ENCODE peak calls at places on chromosome 5, in nine cellular contexts. One of them, this sample, is unnamed.
A peak's percentile ranks its signal among the peaks of the same experiment; 100 is the strongest.

GRCh38 chr5:124463840-124464239 is 282.6 kb downstream of the ZNF608 start:
- DNase-seq in substantia nigra: no peak
- DNase-seq in transverse colon: no peak
- DNase-seq in endodermal cell: no peak
- DNase-seq in activated CD4-positive, alpha-beta T cell treated with anti-CD3 and anti-CD28 coated beads, Interleukin-2, amount 10 ng/mL, durations not matched to agents 7 days and 5 days: no peak
- DNase-seq in T-helper 2 cell: no peak
- DNase-seq in BE2C: no peak
- DNase-seq in amygdala: no peak
- DNase-seq in mesendoderm: no peak
- DNase-seq in this sample: no peak

GRCh38 chr5:13214182-13214581 is 730.3 kb downstream of the DNAH5 start:
- DNase-seq in substantia nigra: no peak
- DNase-seq in transverse colon: no peak
- DNase-seq in endodermal cell: peak; percentile 52
- DNase-seq in activated CD4-positive, alpha-beta T cell treated with anti-CD3 and anti-CD28 coated beads, Interleukin-2, amount 10 ng/mL, durations not matched to agents 7 days and 5 days: no peak
- DNase-seq in T-helper 2 cell: no peak
- DNase-seq in BE2C: no peak
- DNase-seq in amygdala: no peak
- DNase-seq in mesendoderm: peak; percentile 92
- DNase-seq in this sample: no peak

GRCh38 chr5:142213077-142213476 is 104.5 kb downstream of the NDFIP1 start:
- DNase-seq in substantia nigra: no peak
- DNase-seq in transverse colon: no peak
- DNase-seq in endodermal cell: no peak
- DNase-seq in activated CD4-positive, alpha-beta T cell treated with anti-CD3 and anti-CD28 coated beads, Interleukin-2, amount 10 ng/mL, durations not matched to agents 7 days and 5 days: no peak
- DNase-seq in T-helper 2 cell: no peak
- DNase-seq in BE2C: no peak
- DNase-seq in amygdala: no peak
- DNase-seq in mesendoderm: no peak
- DNase-seq in this sample: no peak

GRCh38 chr5:68845121-68845520 is 248.7 kb upstream of the SLC30A5 start:
- DNase-seq in substantia nigra: no peak
- DNase-seq in transverse colon: no peak
- DNase-seq in endodermal cell: no peak
- DNase-seq in activated CD4-positive, alpha-beta T cell treated with anti-CD3 and anti-CD28 coated beads, Interleukin-2, amount 10 ng/mL, durations not matched to agents 7 days and 5 days: no peak
- DNase-seq in T-helper 2 cell: no peak
- DNase-seq in BE2C: no peak
- DNase-seq in amygdala: no peak
- DNase-seq in mesendoderm: no peak
- DNase-seq in this sample: no peak

GRCh38 chr5:172506921-172507320 is 52.6 kb upstream of the SH3PXD2B start:
- DNase-seq in substantia nigra: no peak
- DNase-seq in transverse colon: no peak
- DNase-seq in endodermal cell: peak; percentile 18
- DNase-seq in activated CD4-positive, alpha-beta T cell treated with anti-CD3 and anti-CD28 coated beads, Interleukin-2, amount 10 ng/mL, durations not matched to agents 7 days and 5 days: no peak
- DNase-seq in T-helper 2 cell: no peak
- DNase-seq in BE2C: no peak
- DNase-seq in amygdala: no peak
- DNase-seq in mesendoderm: no peak
- DNase-seq in this sample: no peak

GRCh38 chr5:34843482-34843881 is 4.5 kb downstream of the TTC23L start:
- DNase-seq in substantia nigra: no peak
- DNase-seq in transverse colon: no peak
- DNase-seq in endodermal cell: no peak
- DNase-seq in activated CD4-positive, alpha-beta T cell treated with anti-CD3 and anti-CD28 coated beads, Interleukin-2, amount 10 ng/mL, durations not matched to agents 7 days and 5 days: no peak
- DNase-seq in T-helper 2 cell: no peak
- DNase-seq in BE2C: no peak
- DNase-seq in amygdala: no peak
- DNase-seq in mesendoderm: no peak
- DNase-seq in this sample: no peak

GRCh38 chr5:168851902-168852321 is 272.7 kb upstream of the PANK3 start:
- DNase-seq in substantia nigra: no peak
- DNase-seq in transverse colon: no peak
- DNase-seq in endodermal cell: no peak
- DNase-seq in activated CD4-positive, alpha-beta T cell treated with anti-CD3 and anti-CD28 coated beads, Interleukin-2, amount 10 ng/mL, durations not matched to agents 7 days and 5 days: peak; percentile 68
- DNase-seq in T-helper 2 cell: no peak
- DNase-seq in BE2C: peak; percentile 67
- DNase-seq in amygdala: no peak
- DNase-seq in mesendoderm: peak; percentile 20
- DNase-seq in this sample: no peak

GRCh38 chr5:61289241-61289640 is 42.8 kb upstream of the ZSWIM6 start:
- DNase-seq in substantia nigra: no peak
- DNase-seq in transverse colon: no peak
- DNase-seq in endodermal cell: peak; percentile 89
- DNase-seq in activated CD4-positive, alpha-beta T cell treated with anti-CD3 and anti-CD28 coated beads, Interleukin-2, amount 10 ng/mL, durations not matched to agents 7 days and 5 days: no peak
- DNase-seq in T-helper 2 cell: no peak
- DNase-seq in BE2C: no peak
- DNase-seq in amygdala: no peak
- DNase-seq in mesendoderm: peak; percentile 99
- DNase-seq in this sample: peak; percentile 41

GRCh38 chr5:111641533-111642230 is 115.3 kb downstream of the NREP start:
- DNase-seq in substantia nigra: no peak
- DNase-seq in transverse colon: no peak
- DNase-seq in endodermal cell: no peak
- DNase-seq in activated CD4-positive, alpha-beta T cell treated with anti-CD3 and anti-CD28 coated beads, Interleukin-2, amount 10 ng/mL, durations not matched to agents 7 days and 5 days: no peak
- DNase-seq in T-helper 2 cell: no peak
- DNase-seq in BE2C: no peak
- DNase-seq in amygdala: no peak
- DNase-seq in mesendoderm: no peak
- DNase-seq in this sample: no peak

GRCh38 chr5:14816999-14817761 is 54.4 kb downstream of the ANKH start:
- DNase-seq in substantia nigra: no peak
- DNase-seq in transverse colon: no peak
- DNase-seq in endodermal cell: no peak
- DNase-seq in activated CD4-positive, alpha-beta T cell treated with anti-CD3 and anti-CD28 coated beads, Interleukin-2, amount 10 ng/mL, durations not matched to agents 7 days and 5 days: no peak
- DNase-seq in T-helper 2 cell: no peak
- DNase-seq in BE2C: no peak
- DNase-seq in amygdala: no peak
- DNase-seq in mesendoderm: no peak
- DNase-seq in this sample: no peak

GRCh38 chr5:132023258-132024116 is 12.0 kb upstream of the ACSL6 start:
- DNase-seq in substantia nigra: no peak
- DNase-seq in transverse colon: no peak
- DNase-seq in endodermal cell: no peak
- DNase-seq in activated CD4-positive, alpha-beta T cell treated with anti-CD3 and anti-CD28 coated beads, Interleukin-2, amount 10 ng/mL, durations not matched to agents 7 days and 5 days: no peak
- DNase-seq in T-helper 2 cell: no peak
- DNase-seq in BE2C: no peak
- DNase-seq in amygdala: no peak
- DNase-seq in mesendoderm: no peak
- DNase-seq in this sample: no peak

GRCh38 chr5:116574682-116575634 is at the start of gene SEMA6A:
- DNase-seq in substantia nigra: peak; percentile 84
- DNase-seq in transverse colon: peak; percentile 96
- DNase-seq in endodermal cell: peak; percentile 99
- DNase-seq in activated CD4-positive, alpha-beta T cell treated with anti-CD3 and anti-CD28 coated beads, Interleukin-2, amount 10 ng/mL, durations not matched to agents 7 days and 5 days: peak; percentile 60
- DNase-seq in T-helper 2 cell: no peak
- DNase-seq in BE2C: peak; percentile 94
- DNase-seq in amygdala: peak; percentile 81
- DNase-seq in mesendoderm: peak; percentile 99
- DNase-seq in this sample: peak; percentile 98

GRCh38 chr5:72268753-72269410 is 51.2 kb downstream of the MRPS27 start:
- DNase-seq in substantia nigra: no peak
- DNase-seq in transverse colon: peak; percentile 30
- DNase-seq in endodermal cell: peak; percentile 80
- DNase-seq in activated CD4-positive, alpha-beta T cell treated with anti-CD3 and anti-CD28 coated beads, Interleukin-2, amount 10 ng/mL, durations not matched to agents 7 days and 5 days: peak; percentile 62
- DNase-seq in T-helper 2 cell: peak; percentile 26
- DNase-seq in BE2C: peak; percentile 82
- DNase-seq in amygdala: no peak
- DNase-seq in mesendoderm: peak; percentile 85
- DNase-seq in this sample: peak; percentile 85

GRCh38 chr5:39555788-39556187 is 131.0 kb upstream of the DAB2 start:
- DNase-seq in substantia nigra: no peak
- DNase-seq in transverse colon: no peak
- DNase-seq in endodermal cell: no peak
- DNase-seq in activated CD4-positive, alpha-beta T cell treated with anti-CD3 and anti-CD28 coated beads, Interleukin-2, amount 10 ng/mL, durations not matched to agents 7 days and 5 days: no peak
- DNase-seq in T-helper 2 cell: no peak
- DNase-seq in BE2C: no peak
- DNase-seq in amygdala: no peak
- DNase-seq in mesendoderm: no peak
- DNase-seq in this sample: no peak

GRCh38 chr5:88380332-88380731 is 111.7 kb upstream of the TMEM161B start:
- DNase-seq in substantia nigra: no peak
- DNase-seq in transverse colon: no peak
- DNase-seq in endodermal cell: no peak
- DNase-seq in activated CD4-positive, alpha-beta T cell treated with anti-CD3 and anti-CD28 coated beads, Interleukin-2, amount 10 ng/mL, durations not matched to agents 7 days and 5 days: no peak
- DNase-seq in T-helper 2 cell: no peak
- DNase-seq in BE2C: no peak
- DNase-seq in amygdala: no peak
- DNase-seq in mesendoderm: no peak
- DNase-seq in this sample: no peak

GRCh38 chr5:109529520-109529919 is 119.7 kb upstream of the PJA2 start:
- DNase-seq in substantia nigra: no peak
- DNase-seq in transverse colon: no peak
- DNase-seq in endodermal cell: no peak
- DNase-seq in activated CD4-positive, alpha-beta T cell treated with anti-CD3 and anti-CD28 coated beads, Interleukin-2, amount 10 ng/mL, durations not matched to agents 7 days and 5 days: no peak
- DNase-seq in T-helper 2 cell: no peak
- DNase-seq in BE2C: no peak
- DNase-seq in amygdala: peak; percentile 11
- DNase-seq in mesendoderm: no peak
- DNase-seq in this sample: no peak

GRCh38 chr5:14595189-14595588 is 13.6 kb downstream of the OTULINL start:
- DNase-seq in substantia nigra: no peak
- DNase-seq in transverse colon: no peak
- DNase-seq in endodermal cell: no peak
- DNase-seq in activated CD4-positive, alpha-beta T cell treated with anti-CD3 and anti-CD28 coated beads, Interleukin-2, amount 10 ng/mL, durations not matched to agents 7 days and 5 days: peak; percentile 75
- DNase-seq in T-helper 2 cell: no peak
- DNase-seq in BE2C: peak; percentile 66
- DNase-seq in amygdala: no peak
- DNase-seq in mesendoderm: no peak
- DNase-seq in this sample: no peak

GRCh38 chr5:34685485-34686197 is 29.5 kb downstream of the RAI14 start:
- DNase-seq in substantia nigra: no peak
- DNase-seq in transverse colon: no peak
- DNase-seq in endodermal cell: peak; percentile 75
- DNase-seq in activated CD4-positive, alpha-beta T cell treated with anti-CD3 and anti-CD28 coated beads, Interleukin-2, amount 10 ng/mL, durations not matched to agents 7 days and 5 days: no peak
- DNase-seq in T-helper 2 cell: no peak
- DNase-seq in BE2C: no peak
- DNase-seq in amygdala: no peak
- DNase-seq in mesendoderm: peak; percentile 89
- DNase-seq in this sample: peak; percentile 82

GRCh38 chr5:80125962-80126480 is 90.9 kb downstream of the THBS4 start:
- DNase-seq in substantia nigra: no peak
- DNase-seq in transverse colon: no peak
- DNase-seq in endodermal cell: no peak
- DNase-seq in activated CD4-positive, alpha-beta T cell treated with anti-CD3 and anti-CD28 coated beads, Interleukin-2, amount 10 ng/mL, durations not matched to agents 7 days and 5 days: peak; percentile 33
- DNase-seq in T-helper 2 cell: no peak
- DNase-seq in BE2C: no peak
- DNase-seq in amygdala: no peak
- DNase-seq in mesendoderm: no peak
- DNase-seq in this sample: no peak

GRCh38 chr5:150750469-150750868 is 8.3 kb downstream of the DCTN4 start:
- DNase-seq in substantia nigra: no peak
- DNase-seq in transverse colon: no peak
- DNase-seq in endodermal cell: no peak
- DNase-seq in activated CD4-positive, alpha-beta T cell treated with anti-CD3 and anti-CD28 coated beads, Interleukin-2, amount 10 ng/mL, durations not matched to agents 7 days and 5 days: no peak
- DNase-seq in T-helper 2 cell: no peak
- DNase-seq in BE2C: no peak
- DNase-seq in amygdala: no peak
- DNase-seq in mesendoderm: no peak
- DNase-seq in this sample: no peak

GRCh38 chr5:84393969-84394368 is 9.3 kb upstream of the EDIL3 start:
- DNase-seq in substantia nigra: no peak
- DNase-seq in transverse colon: no peak
- DNase-seq in endodermal cell: no peak
- DNase-seq in activated CD4-positive, alpha-beta T cell treated with anti-CD3 and anti-CD28 coated beads, Interleukin-2, amount 10 ng/mL, durations not matched to agents 7 days and 5 days: no peak
- DNase-seq in T-helper 2 cell: no peak
- DNase-seq in BE2C: no peak
- DNase-seq in amygdala: no peak
- DNase-seq in mesendoderm: no peak
- DNase-seq in this sample: no peak

GRCh38 chr5:65411356-65411755 is 70.4 kb downstream of the ADAMTS6 start:
- DNase-seq in substantia nigra: no peak
- DNase-seq in transverse colon: no peak
- DNase-seq in endodermal cell: no peak
- DNase-seq in activated CD4-positive, alpha-beta T cell treated with anti-CD3 and anti-CD28 coated beads, Interleukin-2, amount 10 ng/mL, durations not matched to agents 7 days and 5 days: no peak
- DNase-seq in T-helper 2 cell: no peak
- DNase-seq in BE2C: no peak
- DNase-seq in amygdala: no peak
- DNase-seq in mesendoderm: no peak
- DNase-seq in this sample: no peak

GRCh38 chr5:29462261-29462660 is 1731.2 kb upstream of the CDH6 start:
- DNase-seq in substantia nigra: no peak
- DNase-seq in transverse colon: no peak
- DNase-seq in endodermal cell: no peak
- DNase-seq in activated CD4-positive, alpha-beta T cell treated with anti-CD3 and anti-CD28 coated beads, Interleukin-2, amount 10 ng/mL, durations not matched to agents 7 days and 5 days: no peak
- DNase-seq in T-helper 2 cell: no peak
- DNase-seq in BE2C: no peak
- DNase-seq in amygdala: no peak
- DNase-seq in mesendoderm: no peak
- DNase-seq in this sample: no peak

GRCh38 chr5:74251106-74252032 is 389.2 kb downstream of the ENC1 start:
- DNase-seq in substantia nigra: no peak
- DNase-seq in transverse colon: peak; percentile 27
- DNase-seq in endodermal cell: peak; percentile 54
- DNase-seq in activated CD4-positive, alpha-beta T cell treated with anti-CD3 and anti-CD28 coated beads, Interleukin-2, amount 10 ng/mL, durations not matched to agents 7 days and 5 days: no peak
- DNase-seq in T-helper 2 cell: no peak
- DNase-seq in BE2C: no peak
- DNase-seq in amygdala: no peak
- DNase-seq in mesendoderm: peak; percentile 88
- DNase-seq in this sample: peak; percentile 29

GRCh38 chr5:142110046-142110531 is 1.5 kb downstream of the NDFIP1 start:
- DNase-seq in substantia nigra: no peak
- DNase-seq in transverse colon: peak; percentile 19
- DNase-seq in endodermal cell: no peak
- DNase-seq in activated CD4-positive, alpha-beta T cell treated with anti-CD3 and anti-CD28 coated beads, Interleukin-2, amount 10 ng/mL, durations not matched to agents 7 days and 5 days: peak; percentile 11
- DNase-seq in T-helper 2 cell: no peak
- DNase-seq in BE2C: no peak
- DNase-seq in amygdala: no peak
- DNase-seq in mesendoderm: peak; percentile 7
- DNase-seq in this sample: no peak

GRCh38 chr5:41815663-41816062 is 54.6 kb downstream of the OXCT1 start:
- DNase-seq in substantia nigra: no peak
- DNase-seq in transverse colon: no peak
- DNase-seq in endodermal cell: no peak
- DNase-seq in activated CD4-positive, alpha-beta T cell treated with anti-CD3 and anti-CD28 coated beads, Interleukin-2, amount 10 ng/mL, durations not matched to agents 7 days and 5 days: no peak
- DNase-seq in T-helper 2 cell: no peak
- DNase-seq in BE2C: no peak
- DNase-seq in amygdala: no peak
- DNase-seq in mesendoderm: no peak
- DNase-seq in this sample: no peak

GRCh38 chr5:127040779-127041520 is 10.6 kb upstream of the MARCHF3 start:
- DNase-seq in substantia nigra: no peak
- DNase-seq in transverse colon: peak; percentile 56
- DNase-seq in endodermal cell: peak; percentile 84
- DNase-seq in activated CD4-positive, alpha-beta T cell treated with anti-CD3 and anti-CD28 coated beads, Interleukin-2, amount 10 ng/mL, durations not matched to agents 7 days and 5 days: no peak
- DNase-seq in T-helper 2 cell: no peak
- DNase-seq in BE2C: no peak
- DNase-seq in amygdala: no peak
- DNase-seq in mesendoderm: peak; percentile 67
- DNase-seq in this sample: peak; percentile 36

GRCh38 chr5:72161951-72162350 is 54.7 kb downstream of the MAP1B start:
- DNase-seq in substantia nigra: no peak
- DNase-seq in transverse colon: no peak
- DNase-seq in endodermal cell: no peak
- DNase-seq in activated CD4-positive, alpha-beta T cell treated with anti-CD3 and anti-CD28 coated beads, Interleukin-2, amount 10 ng/mL, durations not matched to agents 7 days and 5 days: no peak
- DNase-seq in T-helper 2 cell: no peak
- DNase-seq in BE2C: no peak
- DNase-seq in amygdala: no peak
- DNase-seq in mesendoderm: no peak
- DNase-seq in this sample: no peak

GRCh38 chr5:173420108-173420507 is 91.9 kb upstream of the STC2 start:
- DNase-seq in substantia nigra: peak; percentile 28
- DNase-seq in transverse colon: no peak
- DNase-seq in endodermal cell: no peak
- DNase-seq in activated CD4-positive, alpha-beta T cell treated with anti-CD3 and anti-CD28 coated beads, Interleukin-2, amount 10 ng/mL, durations not matched to agents 7 days and 5 days: no peak
- DNase-seq in T-helper 2 cell: no peak
- DNase-seq in BE2C: peak; percentile 36
- DNase-seq in amygdala: peak; percentile 17
- DNase-seq in mesendoderm: no peak
- DNase-seq in this sample: no peak

GRCh38 chr5:81408496-81408895 is 14.6 kb upstream of the ACOT12 start:
- DNase-seq in substantia nigra: no peak
- DNase-seq in transverse colon: no peak
- DNase-seq in endodermal cell: no peak
- DNase-seq in activated CD4-positive, alpha-beta T cell treated with anti-CD3 and anti-CD28 coated beads, Interleukin-2, amount 10 ng/mL, durations not matched to agents 7 days and 5 days: no peak
- DNase-seq in T-helper 2 cell: no peak
- DNase-seq in BE2C: no peak
- DNase-seq in amygdala: no peak
- DNase-seq in mesendoderm: no peak
- DNase-seq in this sample: peak; percentile 5

GRCh38 chr5:173198049-173198448 is 37.0 kb downstream of the NKX2-5 start:
- DNase-seq in substantia nigra: no peak
- DNase-seq in transverse colon: no peak
- DNase-seq in endodermal cell: no peak
- DNase-seq in activated CD4-positive, alpha-beta T cell treated with anti-CD3 and anti-CD28 coated beads, Interleukin-2, amount 10 ng/mL, durations not matched to agents 7 days and 5 days: no peak
- DNase-seq in T-helper 2 cell: no peak
- DNase-seq in BE2C: no peak
- DNase-seq in amygdala: no peak
- DNase-seq in mesendoderm: no peak
- DNase-seq in this sample: no peak

This sample was measured in GM23338.